ENCODE peak calls at places on chromosomes 16 and 17, in eight cellular contexts. N is mammary epithelial cell, M is AG09319, Z is tibial artery, B is HCT116, V is SK-N-SH, U is fibroblast of villous mesenchyme, K is A549. W is an unnamed sample.

GRCh38 chr16:49528035-49528434 is 154.4 kb downstream of the C16orf78 start:
- DNase-seq in N (no peak), V (peak; percentile 83), K (no peak), U (no peak), M (no peak), Z (no peak), B (no peak), W (no peak)

GRCh38 chr16:85192736-85193493 is 80.6 kb upstream of the CIBAR2 start:
- DNase-seq in B (no peak), K (no peak), U (peak; percentile 70), M (no peak), N (no peak), V (peak; percentile 60), Z (no peak), W (no peak)

GRCh38 chr16:11181889-11182279 is 74.1 kb downstream of the SOCS1 start:
- DNase-seq in N (peak; percentile 44), Z (no peak), K (no peak), B (no peak), U (peak; percentile 66), M (no peak), V (no peak), W (no peak)

GRCh38 chr16:53865492-53865863 is 161.5 kb downstream of the FTO start:
- DNase-seq in M (no peak), U (peak; percentile 66), V (no peak), Z (no peak), B (peak; percentile 7), K (peak; percentile 22), N (peak; percentile 84), W (no peak)

GRCh38 chr17:56679148-56679766 is 85.8 kb downstream of the NOG start:
- DNase-seq in V (peak; percentile 68), K (peak; percentile 23), U (peak; percentile 35), M (no peak), B (peak; percentile 15), N (peak; percentile 34), Z (no peak), W (no peak)

GRCh38 chr16:22751104-22751667 is 62.8 kb upstream of the HS3ST2 start:
- DNase-seq in Z (no peak), B (no peak), U (no peak), K (no peak), V (no peak), M (no peak), N (no peak), W (no peak)

GRCh38 chr17:17351901-17352781 is 49.0 kb downstream of the NT5M start:
- DNase-seq in Z (peak; percentile 89), M (no peak), V (peak; percentile 88), N (no peak), B (no peak), K (no peak), U (peak; percentile 74), W (no peak)

GRCh38 chr17:9044796-9045470 is 23.6 kb downstream of the NTN1 start:
- DNase-seq in N (peak; percentile 67), M (no peak), K (no peak), Z (no peak), U (no peak), V (no peak), B (no peak), W (no peak)

GRCh38 chr16:77793417-77793816 is 5.1 kb downstream of the VAT1L start:
- DNase-seq in Z (no peak), U (no peak), V (no peak), K (no peak), B (no peak), N (no peak), M (no peak), W (no peak)

GRCh38 chr16:68257251-68257905 is 6.9 kb upstream of the SLC7A6 start:
- DNase-seq in V (no peak), M (no peak), U (peak; percentile 54), N (no peak), K (no peak), B (no peak), Z (no peak), W (no peak)

GRCh38 chr17:51876986-51877385 is 281.5 kb downstream of the CA10 start:
- DNase-seq in N (no peak), K (no peak), V (no peak), Z (no peak), U (no peak), B (no peak), M (no peak), W (no peak)

GRCh38 chr16:64590516-64590915 is 531.3 kb downstream of the CDH11 start:
- DNase-seq in V (no peak), U (peak; percentile 2), N (no peak), Z (no peak), K (peak; percentile 11), B (no peak), M (no peak), W (no peak)

GRCh38 chr17:41519501-41520224 is 973 bp upstream of the KRT15 start:
- DNase-seq in U (no peak), K (no peak), B (no peak), V (no peak), Z (no peak), N (peak; percentile 86), M (no peak), W (no peak)

GRCh38 chr17:79619636-79620206 is 8.9 kb upstream of the RBFOX3 start:
- DNase-seq in V (peak; percentile 29), M (no peak), U (no peak), Z (peak; percentile 33), K (no peak), B (no peak), N (no peak), W (no peak)

GRCh38 chr16:61887903-61888302 is 148.3 kb downstream of the CDH8 start:
- DNase-seq in M (no peak), V (no peak), Z (no peak), K (peak; percentile 24), N (peak; percentile 2), B (no peak), U (peak; percentile 13), W (no peak)

GRCh38 chr16:72999541-73000019 is 48.3 kb downstream of the ZFHX3 start:
- DNase-seq in N (peak; percentile 26), U (no peak), K (no peak), V (no peak), B (no peak), M (no peak), Z (peak; percentile 57), W (no peak)

GRCh38 chr16:57590654-57591085 is 37.8 kb upstream of the ADGRG1 start:
- DNase-seq in U (peak; percentile 68), N (peak; percentile 77), V (no peak), K (peak; percentile 44), Z (peak; percentile 54), B (peak; percentile 28), M (no peak), W (no peak)

GRCh38 chr16:57592591-57593003 is 35.8 kb upstream of the ADGRG1 start:
- DNase-seq in Z (peak; percentile 51), M (no peak), U (no peak), N (no peak), V (no peak), K (no peak), B (no peak), W (no peak)

GRCh38 chr16:57593021-57593420 is 35.4 kb upstream of the ADGRG1 start:
- DNase-seq in V (no peak), K (no peak), M (no peak), N (no peak), Z (peak; percentile 19), B (no peak), U (no peak), W (no peak)

GRCh38 chr16:57591086-57591869 is 37.2 kb upstream of the ADGRG1 start:
- DNase-seq in N (peak; percentile 90), V (peak; percentile 81), B (peak; percentile 76), M (no peak), K (peak; percentile 82), Z (peak; percentile 66), U (peak; percentile 56), W (no peak)

GRCh38 chr16:57591870-57592485 is 36.5 kb upstream of the ADGRG1 start:
- DNase-seq in K (no peak), U (no peak), V (no peak), Z (no peak), N (no peak), B (no peak), M (no peak), W (no peak)
- TF ChIP-seq CTCF in K (no peak), U (no peak), V (no peak), Z (no peak), N (no peak), B (no peak), M (no peak), W (no peak)

GRCh38 chr17:43780135-43780534 is at the start of gene CFAP97D1:
- DNase-seq in Z (no peak), M (no peak), V (no peak), U (no peak), N (no peak), B (no peak), K (no peak), W (no peak)

GRCh38 chr17:43782903-43783462 is 2.7 kb downstream of the CFAP97D1 start:
- DNase-seq in M (no peak), B (no peak), U (no peak), K (no peak), N (no peak), V (no peak), Z (no peak), W (no peak)

GRCh38 chr17:43784068-43784467 is 3.8 kb downstream of the CFAP97D1 start:
- DNase-seq in M (no peak), N (no peak), Z (no peak), B (no peak), U (no peak), K (no peak), V (no peak), W (no peak)

GRCh38 chr17:43787728-43788127 is 7.5 kb downstream of the CFAP97D1 start:
- DNase-seq in M (no peak), K (no peak), U (no peak), Z (no peak), N (no peak), V (no peak), B (no peak), W (no peak)

DNA sequence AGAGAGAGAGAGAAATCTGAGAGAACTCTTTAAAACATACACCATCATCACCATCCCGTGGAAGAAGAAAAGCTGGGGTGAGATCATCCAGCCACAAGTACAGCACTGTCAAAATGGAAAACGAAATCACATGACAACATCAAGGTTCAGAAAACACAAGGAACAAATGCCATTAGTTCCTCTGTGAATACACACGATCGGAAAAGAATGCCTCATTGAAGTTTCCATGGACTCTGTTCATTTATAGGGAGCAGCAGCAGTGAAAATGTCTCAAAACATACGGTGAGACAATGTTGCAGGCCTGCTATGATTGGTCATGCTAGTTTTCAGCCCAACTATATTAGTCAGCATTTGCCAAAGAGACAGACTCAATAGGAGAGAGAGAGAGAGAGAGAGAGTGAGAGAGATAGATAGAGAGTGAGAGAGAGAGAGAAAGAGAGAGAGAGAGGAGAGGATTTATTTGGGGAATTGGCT is 4.4 kb downstream of the CFAP97D1 start:
- DNase-seq in Z (no peak), V (no peak), M (no peak), B (no peak), K (no peak), U (peak; percentile 47), N (peak; percentile 57), W (no peak)
- TF ChIP-seq CTCF in Z (no peak), V (peak; percentile 25), M (no peak), B (no peak), K (no peak), U (no peak), N (no peak), W (no peak)

GRCh38 chr17:39727556-39727955 is 2.8 kb downstream of the MIEN1 start:
- DNase-seq in K (no peak), V (no peak), B (no peak), N (no peak), M (no peak), Z (no peak), U (no peak), W (no peak)
- TF ChIP-seq CTCF in K (no peak), V (no peak), B (no peak), N (no peak), M (no peak), Z (no peak), U (no peak), W (no peak)

GRCh38 chr16:28202147-28202746 is 9.5 kb downstream of the XPO6 start:
- DNase-seq in U (no peak), N (no peak), Z (no peak), K (peak; percentile 29), M (no peak), V (no peak), B (no peak), W (no peak)
- TF ChIP-seq CTCF in U (peak; percentile 15), N (no peak), Z (no peak), K (no peak), M (no peak), V (peak; percentile 34), B (no peak), W (no peak)